ENCODE peak calls at places on chromosomes 7 and 10, in ten cellular contexts. One of them, this sample, is unnamed.

GRCh38 chr7:2440608-2441245 is 35.5 kb downstream of the GRIFIN start:
- DNase-seq in tibial artery: no peak
- DNase-seq in nephron progenitor cell: peak; percentile 54
- DNase-seq in CD4-positive, alpha-beta T cell: no peak
- DNase-seq in cardiac fibroblast: no peak
- DNase-seq in AG09309: no peak
- DNase-seq in BJ: no peak
- DNase-seq in foreskin fibroblast: no peak
- DNase-seq in WTC11: no peak
- DNase-seq in hepatocyte: peak; percentile 82
- DNase-seq in this sample: no peak

GRCh38 chr7:47571355-47572100 is 10.4 kb downstream of the TNS3 start:
- DNase-seq in nephron progenitor cell: no peak
- DNase-seq in cardiac fibroblast: peak; percentile 92
- DNase-seq in tibial artery: peak; percentile 76
- DNase-seq in foreskin fibroblast: peak; percentile 95
- DNase-seq in BJ: peak; percentile 80
- DNase-seq in hepatocyte: peak; percentile 62
- DNase-seq in AG09309: peak; percentile 85
- DNase-seq in CD4-positive, alpha-beta T cell: no peak
- DNase-seq in WTC11: no peak
- DNase-seq in this sample: no peak

GRCh38 chr7:2171855-2172254 is 60.9 kb downstream of the MAD1L1 start:
- DNase-seq in foreskin fibroblast: no peak
- DNase-seq in CD4-positive, alpha-beta T cell: no peak
- DNase-seq in AG09309: no peak
- DNase-seq in cardiac fibroblast: no peak
- DNase-seq in WTC11: no peak
- DNase-seq in nephron progenitor cell: no peak
- DNase-seq in BJ: no peak
- DNase-seq in tibial artery: no peak
- DNase-seq in hepatocyte: no peak
- DNase-seq in this sample: peak; percentile 19

GRCh38 chr7:40772096-40772495 is 637.3 kb downstream of the SUGCT start:
- DNase-seq in nephron progenitor cell: no peak
- DNase-seq in AG09309: no peak
- DNase-seq in BJ: no peak
- DNase-seq in foreskin fibroblast: no peak
- DNase-seq in CD4-positive, alpha-beta T cell: no peak
- DNase-seq in WTC11: no peak
- DNase-seq in tibial artery: no peak
- DNase-seq in hepatocyte: no peak
- DNase-seq in cardiac fibroblast: no peak
- DNase-seq in this sample: no peak

GRCh38 chr7:24652551-24652950 is 79.3 kb downstream of the PALS2 start:
- DNase-seq in AG09309: no peak
- DNase-seq in hepatocyte: no peak
- DNase-seq in WTC11: no peak
- DNase-seq in tibial artery: no peak
- DNase-seq in foreskin fibroblast: no peak
- DNase-seq in BJ: no peak
- DNase-seq in CD4-positive, alpha-beta T cell: no peak
- DNase-seq in nephron progenitor cell: no peak
- DNase-seq in cardiac fibroblast: no peak
- DNase-seq in this sample: no peak

GRCh38 chr7:52257890-52258289 is 777.5 kb upstream of the POM121L12 start:
- DNase-seq in WTC11: no peak
- DNase-seq in nephron progenitor cell: no peak
- DNase-seq in foreskin fibroblast: no peak
- DNase-seq in hepatocyte: no peak
- DNase-seq in BJ: no peak
- DNase-seq in CD4-positive, alpha-beta T cell: no peak
- DNase-seq in tibial artery: no peak
- DNase-seq in AG09309: no peak
- DNase-seq in cardiac fibroblast: no peak
- DNase-seq in this sample: no peak

GRCh38 chr10:20887706-20888535 is 9.2 kb downstream of the NEBL start:
- DNase-seq in foreskin fibroblast: no peak
- DNase-seq in tibial artery: no peak
- DNase-seq in nephron progenitor cell: no peak
- DNase-seq in hepatocyte: no peak
- DNase-seq in cardiac fibroblast: no peak
- DNase-seq in CD4-positive, alpha-beta T cell: no peak
- DNase-seq in AG09309: no peak
- DNase-seq in WTC11: no peak
- DNase-seq in BJ: no peak
- DNase-seq in this sample: no peak

GRCh38 chr10:32684291-32684690 is 238.4 kb downstream of the CCDC7 start:
- DNase-seq in BJ: no peak
- DNase-seq in nephron progenitor cell: no peak
- DNase-seq in hepatocyte: no peak
- DNase-seq in tibial artery: no peak
- DNase-seq in foreskin fibroblast: no peak
- DNase-seq in CD4-positive, alpha-beta T cell: no peak
- DNase-seq in cardiac fibroblast: no peak
- DNase-seq in AG09309: no peak
- DNase-seq in WTC11: no peak
- DNase-seq in this sample: no peak

GRCh38 chr7:85426487-85426960 is 239.7 kb upstream of the SEMA3D start:
- DNase-seq in AG09309: no peak
- DNase-seq in foreskin fibroblast: peak; percentile 58
- DNase-seq in WTC11: no peak
- DNase-seq in cardiac fibroblast: peak; percentile 26
- DNase-seq in CD4-positive, alpha-beta T cell: no peak
- DNase-seq in BJ: no peak
- DNase-seq in hepatocyte: peak; percentile 23
- DNase-seq in nephron progenitor cell: no peak
- DNase-seq in tibial artery: no peak
- DNase-seq in this sample: no peak

GRCh38 chr7:28768577-28769147 is 189.5 kb downstream of the TRIL start:
- DNase-seq in cardiac fibroblast: no peak
- DNase-seq in AG09309: no peak
- DNase-seq in BJ: no peak
- DNase-seq in nephron progenitor cell: no peak
- DNase-seq in WTC11: no peak
- DNase-seq in tibial artery: no peak
- DNase-seq in foreskin fibroblast: peak; percentile 86
- DNase-seq in hepatocyte: no peak
- DNase-seq in CD4-positive, alpha-beta T cell: no peak
- DNase-seq in this sample: no peak

GRCh38 chr10:3077940-3078630 is 10.7 kb downstream of the PFKP start:
- DNase-seq in cardiac fibroblast: no peak
- DNase-seq in BJ: no peak
- DNase-seq in AG09309: no peak
- DNase-seq in tibial artery: no peak
- DNase-seq in CD4-positive, alpha-beta T cell: no peak
- DNase-seq in hepatocyte: no peak
- DNase-seq in nephron progenitor cell: no peak
- DNase-seq in foreskin fibroblast: no peak
- DNase-seq in WTC11: no peak
- DNase-seq in this sample: no peak

GRCh38 chr7:95335093-95335492 is 10.8 kb upstream of the PON1 start:
- DNase-seq in WTC11: no peak
- DNase-seq in tibial artery: no peak
- DNase-seq in BJ: peak; percentile 33
- DNase-seq in foreskin fibroblast: peak; percentile 17
- DNase-seq in hepatocyte: no peak
- DNase-seq in nephron progenitor cell: no peak
- DNase-seq in cardiac fibroblast: peak; percentile 51
- DNase-seq in AG09309: peak; percentile 4
- DNase-seq in CD4-positive, alpha-beta T cell: no peak
- DNase-seq in this sample: no peak

GRCh38 chr7:139777304-139777890 is 401 bp downstream of the HIPK2 start:
- DNase-seq in AG09309: no peak
- DNase-seq in CD4-positive, alpha-beta T cell: peak; percentile 29
- DNase-seq in tibial artery: no peak
- DNase-seq in hepatocyte: peak; percentile 66
- DNase-seq in WTC11: peak; percentile 42
- DNase-seq in foreskin fibroblast: no peak
- DNase-seq in nephron progenitor cell: peak; percentile 65
- DNase-seq in BJ: no peak
- DNase-seq in cardiac fibroblast: peak; percentile 41
- DNase-seq in this sample: no peak

DNA sequence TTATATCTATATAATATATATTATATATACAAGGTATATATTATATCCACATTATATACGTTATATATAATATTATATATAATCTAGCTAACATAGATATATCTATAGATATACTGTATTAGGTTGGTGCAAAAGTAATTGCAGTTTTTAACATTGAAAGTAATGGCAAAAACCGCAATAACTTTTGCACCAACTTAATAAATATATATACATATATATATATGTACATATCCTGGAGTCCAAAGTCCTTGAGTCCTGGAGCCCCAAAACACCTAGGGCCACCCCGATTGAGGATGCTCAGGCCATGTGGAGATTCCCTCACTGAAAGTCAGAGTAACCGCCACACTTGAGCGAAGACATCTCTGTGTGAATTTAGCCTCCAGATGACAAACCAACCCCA is 408.2 kb upstream of the AUTS2 start:
- DNase-seq in BJ: no peak
- DNase-seq in CD4-positive, alpha-beta T cell: no peak
- DNase-seq in cardiac fibroblast: no peak
- DNase-seq in tibial artery: no peak
- DNase-seq in hepatocyte: no peak
- DNase-seq in foreskin fibroblast: no peak
- DNase-seq in nephron progenitor cell: no peak
- DNase-seq in WTC11: no peak
- DNase-seq in AG09309: no peak
- DNase-seq in this sample: no peak
- TF ChIP-seq CTCF in BJ: no peak
- TF ChIP-seq CTCF in CD4-positive, alpha-beta T cell: no peak
- TF ChIP-seq CTCF in cardiac fibroblast: no peak
- TF ChIP-seq CTCF in tibial artery: no peak
- TF ChIP-seq CTCF in hepatocyte: no peak
- TF ChIP-seq CTCF in foreskin fibroblast: no peak
- TF ChIP-seq CTCF in nephron progenitor cell: no peak
- TF ChIP-seq CTCF in WTC11: no peak
- TF ChIP-seq CTCF in AG09309: no peak
- TF ChIP-seq CTCF in this sample: no peak

GRCh38 chr7:911791-912480 is 35.6 kb downstream of the GET4 start:
- DNase-seq in cardiac fibroblast: no peak
- DNase-seq in hepatocyte: no peak
- DNase-seq in nephron progenitor cell: no peak
- DNase-seq in tibial artery: no peak
- DNase-seq in WTC11: no peak
- DNase-seq in AG09309: no peak
- DNase-seq in foreskin fibroblast: no peak
- DNase-seq in CD4-positive, alpha-beta T cell: no peak
- DNase-seq in BJ: no peak
- DNase-seq in this sample: no peak
- TF ChIP-seq CTCF in cardiac fibroblast: no peak
- TF ChIP-seq CTCF in hepatocyte: no peak
- TF ChIP-seq CTCF in nephron progenitor cell: no peak
- TF ChIP-seq CTCF in tibial artery: no peak
- TF ChIP-seq CTCF in WTC11: no peak
- TF ChIP-seq CTCF in AG09309: no peak
- TF ChIP-seq CTCF in foreskin fibroblast: no peak
- TF ChIP-seq CTCF in CD4-positive, alpha-beta T cell: no peak
- TF ChIP-seq CTCF in BJ: no peak
- TF ChIP-seq CTCF in this sample: no peak

DNA sequence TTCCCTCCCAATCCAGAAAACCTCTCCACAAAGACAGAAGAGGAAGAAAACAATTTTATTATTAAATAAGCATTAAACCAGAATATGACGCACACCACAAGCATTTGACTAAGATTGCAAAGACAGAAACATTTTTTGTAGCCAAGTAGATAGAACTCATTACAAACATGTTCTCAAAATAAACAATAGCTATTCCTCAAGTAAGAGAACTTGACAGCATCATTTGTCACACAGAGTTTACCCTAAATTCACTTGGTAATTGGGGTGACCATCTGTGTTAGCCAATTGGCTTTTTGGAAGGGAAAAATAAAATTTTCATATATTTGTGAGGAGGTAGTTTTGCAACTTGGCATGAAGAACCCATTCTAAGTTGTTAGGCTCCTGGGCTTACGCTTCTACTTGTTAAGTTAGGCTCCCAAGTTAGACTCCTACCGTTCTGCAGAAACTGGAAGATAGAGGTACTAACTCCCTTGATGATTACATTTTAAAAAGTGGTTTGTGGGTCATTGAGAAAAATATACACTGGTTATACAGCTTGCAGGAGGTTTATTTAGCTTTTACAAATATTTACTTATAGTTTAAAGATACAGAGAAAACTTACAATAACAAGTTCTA is 618.6 kb upstream of the CNTNAP2 start:
- DNase-seq in AG09309: no peak
- DNase-seq in nephron progenitor cell: no peak
- DNase-seq in foreskin fibroblast: no peak
- DNase-seq in BJ: no peak
- DNase-seq in tibial artery: no peak
- DNase-seq in cardiac fibroblast: no peak
- DNase-seq in CD4-positive, alpha-beta T cell: no peak
- DNase-seq in WTC11: no peak
- DNase-seq in hepatocyte: no peak
- DNase-seq in this sample: no peak
- TF ChIP-seq CTCF in AG09309: no peak
- TF ChIP-seq CTCF in nephron progenitor cell: no peak
- TF ChIP-seq CTCF in foreskin fibroblast: no peak
- TF ChIP-seq CTCF in BJ: no peak
- TF ChIP-seq CTCF in tibial artery: no peak
- TF ChIP-seq CTCF in cardiac fibroblast: no peak
- TF ChIP-seq CTCF in CD4-positive, alpha-beta T cell: no peak
- TF ChIP-seq CTCF in WTC11: no peak
- TF ChIP-seq CTCF in hepatocyte: no peak
- TF ChIP-seq CTCF in this sample: no peak

GRCh38 chr10:110919971-110920881 is 822 bp downstream of the SHOC2 start:
- DNase-seq in hepatocyte: peak; percentile 52
- DNase-seq in WTC11: peak; percentile 21
- DNase-seq in BJ: no peak
- DNase-seq in cardiac fibroblast: peak; percentile 67
- DNase-seq in nephron progenitor cell: no peak
- DNase-seq in CD4-positive, alpha-beta T cell: peak; percentile 4
- DNase-seq in tibial artery: peak; percentile 28
- DNase-seq in AG09309: no peak
- DNase-seq in foreskin fibroblast: no peak
- DNase-seq in this sample: no peak

GRCh38 chr10:110918633-110919348 is at the start of gene BBIP1:
- DNase-seq in nephron progenitor cell: no peak
- DNase-seq in tibial artery: no peak
- DNase-seq in CD4-positive, alpha-beta T cell: no peak
- DNase-seq in foreskin fibroblast: peak; percentile 100
- DNase-seq in BJ: peak; percentile 100
- DNase-seq in hepatocyte: peak; percentile 100
- DNase-seq in WTC11: no peak
- DNase-seq in cardiac fibroblast: peak; percentile 100
- DNase-seq in AG09309: peak; percentile 100
- DNase-seq in this sample: no peak

GRCh38 chr10:110918269-110918632 is 729 bp downstream of the BBIP1 start:
- DNase-seq in foreskin fibroblast: peak; percentile 97
- DNase-seq in cardiac fibroblast: peak; percentile 98
- DNase-seq in hepatocyte: peak; percentile 98
- DNase-seq in tibial artery: peak; percentile 97
- DNase-seq in BJ: peak; percentile 82
- DNase-seq in nephron progenitor cell: peak; percentile 96
- DNase-seq in WTC11: peak; percentile 98
- DNase-seq in AG09309: peak; percentile 78
- DNase-seq in CD4-positive, alpha-beta T cell: peak; percentile 77
- DNase-seq in this sample: no peak

GRCh38 chr10:110916554-110917346 is 2.2 kb downstream of the BBIP1 start:
- DNase-seq in BJ: peak; percentile 88
- DNase-seq in nephron progenitor cell: no peak
- DNase-seq in foreskin fibroblast: peak; percentile 81
- DNase-seq in CD4-positive, alpha-beta T cell: no peak
- DNase-seq in cardiac fibroblast: peak; percentile 66
- DNase-seq in hepatocyte: no peak
- DNase-seq in AG09309: peak; percentile 94
- DNase-seq in tibial artery: no peak
- DNase-seq in WTC11: no peak
- DNase-seq in this sample: no peak

GRCh38 chr10:110919349-110919931 is at the start of gene SHOC2:
- DNase-seq in foreskin fibroblast: no peak
- DNase-seq in hepatocyte: peak; percentile 89
- DNase-seq in tibial artery: peak; percentile 99
- DNase-seq in cardiac fibroblast: no peak
- DNase-seq in BJ: no peak
- DNase-seq in AG09309: no peak
- DNase-seq in CD4-positive, alpha-beta T cell: peak; percentile 98
- DNase-seq in nephron progenitor cell: peak; percentile 95
- DNase-seq in WTC11: peak; percentile 99
- DNase-seq in this sample: no peak
- TF ChIP-seq CTCF in foreskin fibroblast: peak; percentile 23
- TF ChIP-seq CTCF in hepatocyte: peak; percentile 29
- TF ChIP-seq CTCF in tibial artery: peak; percentile 24
- TF ChIP-seq CTCF in cardiac fibroblast: peak; percentile 22
- TF ChIP-seq CTCF in BJ: peak; percentile 41
- TF ChIP-seq CTCF in AG09309: peak; percentile 16
- TF ChIP-seq CTCF in CD4-positive, alpha-beta T cell: peak; percentile 27
- TF ChIP-seq CTCF in nephron progenitor cell: no peak
- TF ChIP-seq CTCF in WTC11: no peak
- TF ChIP-seq CTCF in this sample: no peak

This sample was measured in D721Med.